ENCODE peak calls at places on chromosomes 4 and X, in eight cellular contexts. One of them, this sample, is unnamed. For H3K36me3, the result is how much of the 10 kb centered on the place peaks cover.

GRCh38 chrX:47629419-47630210 is at the start of gene CFP:
- DNase-seq in astrocyte: no peak
- DNase-seq in CD8-positive, alpha-beta T cell: no peak
- DNase-seq in brain microvascular endothelial cell: no peak
- DNase-seq in suprapubic skin: no peak
- DNase-seq in left ventricle myocardium inferior: no peak
- DNase-seq in thoracic aorta: no peak
- DNase-seq in IMR-90: no peak
- DNase-seq in this sample: no peak

GRCh38 chr4:10053635-10054453 is 32.5 kb upstream of the SLC2A9 start:
- DNase-seq in IMR-90: no peak
- DNase-seq in suprapubic skin: no peak
- DNase-seq in astrocyte: no peak
- DNase-seq in thoracic aorta: no peak
- DNase-seq in left ventricle myocardium inferior: no peak
- DNase-seq in brain microvascular endothelial cell: no peak
- DNase-seq in CD8-positive, alpha-beta T cell: no peak
- DNase-seq in this sample: no peak

GRCh38 chrX:112851806-112852205 is 11.2 kb upstream of the AMOT start:
- DNase-seq in astrocyte: peak
- DNase-seq in thoracic aorta: no peak
- DNase-seq in suprapubic skin: no peak
- DNase-seq in brain microvascular endothelial cell: no peak
- DNase-seq in IMR-90: peak
- DNase-seq in CD8-positive, alpha-beta T cell: no peak
- DNase-seq in left ventricle myocardium inferior: no peak
- DNase-seq in this sample: peak

GRCh38 chrX:107678957-107679740 is 50.8 kb downstream of the PRPS1 start:
- DNase-seq in IMR-90: peak
- DNase-seq in left ventricle myocardium inferior: peak
- DNase-seq in brain microvascular endothelial cell: peak
- DNase-seq in suprapubic skin: peak
- DNase-seq in CD8-positive, alpha-beta T cell: peak
- DNase-seq in thoracic aorta: no peak
- DNase-seq in astrocyte: peak
- DNase-seq in this sample: peak

GRCh38 chrX:151370906-151371305 is 26.1 kb upstream of the VMA21 start:
- DNase-seq in left ventricle myocardium inferior: no peak
- DNase-seq in IMR-90: no peak
- DNase-seq in thoracic aorta: no peak
- DNase-seq in brain microvascular endothelial cell: no peak
- DNase-seq in CD8-positive, alpha-beta T cell: no peak
- DNase-seq in suprapubic skin: no peak
- DNase-seq in astrocyte: no peak
- DNase-seq in this sample: no peak

GRCh38 chrX:148268646-148269045 is 231.8 kb upstream of the AFF2 start:
- DNase-seq in left ventricle myocardium inferior: no peak
- DNase-seq in CD8-positive, alpha-beta T cell: no peak
- DNase-seq in brain microvascular endothelial cell: no peak
- DNase-seq in suprapubic skin: no peak
- DNase-seq in IMR-90: no peak
- DNase-seq in astrocyte: no peak
- DNase-seq in thoracic aorta: no peak
- DNase-seq in this sample: no peak

GRCh38 chr4:104490770-104491395 is 3.8 kb downstream of the CXXC4 start:
- DNase-seq in suprapubic skin: no peak
- DNase-seq in IMR-90: peak
- DNase-seq in brain microvascular endothelial cell: peak
- DNase-seq in astrocyte: peak
- DNase-seq in left ventricle myocardium inferior: peak
- DNase-seq in CD8-positive, alpha-beta T cell: peak
- DNase-seq in thoracic aorta: peak
- DNase-seq in this sample: peak

GRCh38 chr4:179353791-179354190 is 1911.6 kb upstream of the AGA start:
- DNase-seq in CD8-positive, alpha-beta T cell: no peak
- DNase-seq in brain microvascular endothelial cell: no peak
- DNase-seq in thoracic aorta: no peak
- DNase-seq in left ventricle myocardium inferior: no peak
- DNase-seq in suprapubic skin: no peak
- DNase-seq in astrocyte: peak
- DNase-seq in IMR-90: no peak
- DNase-seq in this sample: peak

GRCh38 chrX:31420302-31420701 is 348.5 kb upstream of the FTHL17 start:
- DNase-seq in brain microvascular endothelial cell: no peak
- DNase-seq in astrocyte: no peak
- DNase-seq in suprapubic skin: no peak
- DNase-seq in thoracic aorta: no peak
- DNase-seq in CD8-positive, alpha-beta T cell: no peak
- DNase-seq in left ventricle myocardium inferior: no peak
- DNase-seq in IMR-90: no peak
- DNase-seq in this sample: no peak

GRCh38 chr4:147361726-147362125 is 119.2 kb upstream of the EDNRA start:
- DNase-seq in astrocyte: peak
- DNase-seq in thoracic aorta: no peak
- DNase-seq in left ventricle myocardium inferior: no peak
- DNase-seq in IMR-90: peak
- DNase-seq in suprapubic skin: no peak
- DNase-seq in brain microvascular endothelial cell: peak
- DNase-seq in CD8-positive, alpha-beta T cell: no peak
- DNase-seq in this sample: peak

GRCh38 chr4:99811850-99812249 is 4.8 kb upstream of the DAPP1 start:
- DNase-seq in left ventricle myocardium inferior: no peak
- DNase-seq in CD8-positive, alpha-beta T cell: no peak
- DNase-seq in astrocyte: no peak
- DNase-seq in suprapubic skin: no peak
- DNase-seq in IMR-90: peak
- DNase-seq in brain microvascular endothelial cell: peak
- DNase-seq in thoracic aorta: no peak
- DNase-seq in this sample: peak

GRCh38 chrX:14051416-14051815 is 21.7 kb upstream of the GEMIN8 start:
- DNase-seq in brain microvascular endothelial cell: no peak
- DNase-seq in left ventricle myocardium inferior: no peak
- DNase-seq in astrocyte: no peak
- DNase-seq in CD8-positive, alpha-beta T cell: no peak
- DNase-seq in suprapubic skin: no peak
- DNase-seq in IMR-90: no peak
- DNase-seq in thoracic aorta: no peak
- DNase-seq in this sample: no peak
- TF ChIP-seq CTCF in brain microvascular endothelial cell: no peak
- TF ChIP-seq CTCF in left ventricle myocardium inferior: no peak
- TF ChIP-seq CTCF in astrocyte: no peak
- TF ChIP-seq CTCF in CD8-positive, alpha-beta T cell: no peak
- TF ChIP-seq CTCF in suprapubic skin: no peak
- TF ChIP-seq CTCF in IMR-90: no peak
- TF ChIP-seq CTCF in thoracic aorta: no peak
- TF ChIP-seq CTCF in this sample: no peak

DNA sequence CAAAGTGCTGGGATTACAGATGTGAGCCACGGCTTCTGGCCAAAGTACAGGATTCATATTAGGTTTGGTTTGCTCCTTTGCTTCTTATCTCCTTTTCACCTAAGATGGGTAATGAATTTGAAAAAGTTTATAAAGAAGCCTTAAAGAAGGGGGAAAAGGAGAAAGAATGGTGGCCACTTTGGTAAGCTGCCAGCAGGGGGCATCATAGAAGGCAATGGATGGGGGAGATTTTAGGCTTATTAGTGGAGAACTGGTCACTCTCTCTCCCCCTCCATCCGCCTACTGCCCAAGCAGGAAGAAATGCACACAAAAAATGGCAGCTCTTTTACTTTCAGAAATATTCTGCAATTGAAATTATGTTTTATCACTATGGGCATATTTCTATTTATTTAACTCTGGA is 32.0 kb downstream of the SPARCL1 start:
- DNase-seq in astrocyte: no peak
- DNase-seq in thoracic aorta: no peak
- DNase-seq in IMR-90: no peak
- DNase-seq in left ventricle myocardium inferior: no peak
- DNase-seq in suprapubic skin: no peak
- DNase-seq in brain microvascular endothelial cell: no peak
- DNase-seq in CD8-positive, alpha-beta T cell: no peak
- DNase-seq in this sample: no peak
- H3K36me3 ChIP-seq in astrocyte: under half
- H3K36me3 ChIP-seq in thoracic aorta: under half
- H3K36me3 ChIP-seq in IMR-90: under half
- H3K36me3 ChIP-seq in left ventricle myocardium inferior: half or more
- H3K36me3 ChIP-seq in suprapubic skin: under half
- H3K36me3 ChIP-seq in brain microvascular endothelial cell: under half
- H3K36me3 ChIP-seq in CD8-positive, alpha-beta T cell: under half
- H3K36me3 ChIP-seq in this sample: under half

DNA sequence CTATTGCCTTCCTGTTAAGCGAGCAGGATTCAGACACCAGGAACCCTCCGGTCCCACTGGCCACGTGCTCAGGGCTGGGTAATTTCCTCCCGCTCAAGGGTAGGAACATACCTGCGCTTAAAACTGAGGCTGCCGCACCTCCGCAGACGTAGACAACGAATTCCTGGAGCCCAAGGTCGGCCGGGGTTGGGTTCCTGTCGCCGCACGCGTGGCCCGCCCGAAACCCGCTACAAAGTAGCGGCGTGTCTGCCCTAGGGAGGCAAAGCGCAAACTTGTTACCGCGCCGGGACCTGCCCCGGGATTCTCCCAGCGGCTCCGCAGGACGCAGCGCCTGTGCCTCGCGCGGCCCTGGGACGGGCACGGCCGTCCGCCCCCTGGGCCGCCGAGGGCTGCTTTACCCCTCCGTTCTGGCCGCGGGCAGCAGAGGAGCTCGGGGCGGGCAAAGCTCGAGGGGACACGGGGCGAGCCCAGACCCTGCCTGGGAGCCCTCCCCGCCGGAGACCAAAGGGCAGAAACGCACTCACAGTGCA is 341 bp downstream of the ERVMER34-1 start:
- DNase-seq in suprapubic skin: peak
- DNase-seq in thoracic aorta: no peak
- DNase-seq in brain microvascular endothelial cell: no peak
- DNase-seq in CD8-positive, alpha-beta T cell: no peak
- DNase-seq in left ventricle myocardium inferior: no peak
- DNase-seq in astrocyte: no peak
- DNase-seq in IMR-90: no peak
- DNase-seq in this sample: peak
- H3K4me3 ChIP-seq in suprapubic skin: peak
- H3K4me3 ChIP-seq in thoracic aorta: peak
- H3K4me3 ChIP-seq in brain microvascular endothelial cell: peak
- H3K4me3 ChIP-seq in CD8-positive, alpha-beta T cell: peak
- H3K4me3 ChIP-seq in left ventricle myocardium inferior: peak
- H3K4me3 ChIP-seq in astrocyte: peak
- H3K4me3 ChIP-seq in IMR-90: peak
- H3K4me3 ChIP-seq in this sample: peak

GRCh38 chrX:155262970-155263754 is 1.1 kb downstream of the RAB39B start:
- DNase-seq in IMR-90: no peak
- DNase-seq in CD8-positive, alpha-beta T cell: no peak
- DNase-seq in suprapubic skin: no peak
- DNase-seq in left ventricle myocardium inferior: no peak
- DNase-seq in thoracic aorta: no peak
- DNase-seq in astrocyte: no peak
- DNase-seq in brain microvascular endothelial cell: no peak
- DNase-seq in this sample: no peak

GRCh38 chrX:155259752-155260151 is 4.5 kb downstream of the RAB39B start:
- DNase-seq in CD8-positive, alpha-beta T cell: no peak
- DNase-seq in IMR-90: no peak
- DNase-seq in left ventricle myocardium inferior: no peak
- DNase-seq in thoracic aorta: no peak
- DNase-seq in brain microvascular endothelial cell: no peak
- DNase-seq in suprapubic skin: no peak
- DNase-seq in astrocyte: no peak
- DNase-seq in this sample: no peak

GRCh38 chrX:155266446-155266845 is 2.2 kb upstream of the RAB39B start:
- DNase-seq in suprapubic skin: no peak
- DNase-seq in astrocyte: no peak
- DNase-seq in IMR-90: no peak
- DNase-seq in CD8-positive, alpha-beta T cell: no peak
- DNase-seq in brain microvascular endothelial cell: no peak
- DNase-seq in left ventricle myocardium inferior: no peak
- DNase-seq in thoracic aorta: no peak
- DNase-seq in this sample: no peak

GRCh38 chrX:155263854-155264628 is at the start of gene RAB39B:
- DNase-seq in IMR-90: peak
- DNase-seq in astrocyte: peak
- DNase-seq in thoracic aorta: peak
- DNase-seq in suprapubic skin: no peak
- DNase-seq in CD8-positive, alpha-beta T cell: peak
- DNase-seq in left ventricle myocardium inferior: peak
- DNase-seq in brain microvascular endothelial cell: peak
- DNase-seq in this sample: peak
- TF ChIP-seq CTCF in IMR-90: no peak
- TF ChIP-seq CTCF in astrocyte: no peak
- TF ChIP-seq CTCF in thoracic aorta: no peak
- TF ChIP-seq CTCF in suprapubic skin: no peak
- TF ChIP-seq CTCF in CD8-positive, alpha-beta T cell: no peak
- TF ChIP-seq CTCF in left ventricle myocardium inferior: no peak
- TF ChIP-seq CTCF in brain microvascular endothelial cell: no peak
- TF ChIP-seq CTCF in this sample: no peak

DNA sequence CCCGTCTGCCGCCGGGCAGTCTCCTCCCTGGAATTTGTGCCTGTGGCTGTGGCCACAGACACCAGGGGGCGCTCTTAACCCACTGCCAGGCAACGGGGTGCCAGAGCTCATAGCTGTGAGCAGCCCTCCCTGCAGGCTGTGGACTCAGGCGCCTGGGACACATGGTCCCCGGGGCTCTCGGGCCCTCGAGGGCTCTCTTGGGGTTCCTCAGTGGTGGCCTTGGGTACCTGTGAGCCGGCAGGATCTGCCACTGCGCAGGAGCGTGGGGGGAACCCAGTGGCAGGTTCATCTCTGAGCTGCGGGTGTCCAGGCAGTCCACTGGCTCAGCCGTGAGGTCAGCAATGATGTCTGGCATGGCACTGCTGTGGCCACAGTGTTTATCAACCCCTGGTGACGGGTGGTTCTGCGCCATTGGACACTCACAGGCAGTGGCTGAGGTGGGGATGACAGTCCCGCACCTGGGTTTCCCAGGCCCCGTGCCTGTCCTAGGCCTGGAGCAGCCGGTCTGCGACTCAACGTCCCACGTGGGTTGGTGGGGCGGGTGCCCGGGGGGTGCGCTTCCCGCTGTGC is 37.2 kb downstream of the PCGF3 start:
- DNase-seq in thoracic aorta: no peak
- DNase-seq in CD8-positive, alpha-beta T cell: peak
- DNase-seq in left ventricle myocardium inferior: peak
- DNase-seq in IMR-90: peak
- DNase-seq in astrocyte: no peak
- DNase-seq in suprapubic skin: no peak
- DNase-seq in brain microvascular endothelial cell: peak
- DNase-seq in this sample: peak
- H3K36me3 ChIP-seq in thoracic aorta: under half
- H3K36me3 ChIP-seq in CD8-positive, alpha-beta T cell: under half
- H3K36me3 ChIP-seq in left ventricle myocardium inferior: under half
- H3K36me3 ChIP-seq in IMR-90: under half
- H3K36me3 ChIP-seq in astrocyte: under half
- H3K36me3 ChIP-seq in suprapubic skin: half or more
- H3K36me3 ChIP-seq in brain microvascular endothelial cell: under half
- H3K36me3 ChIP-seq in this sample: under half